ENCODE peak calls at places on chromosomes 11 and 22, in nine cellular contexts. H is progenitor cell of endocrine pancreas; L is astrocyte of the spinal cord; P is GM23338; O is heart right ventricle; G is CD4-positive, alpha-beta T cell; Q is A549; Z is fibroblast of the aortic adventitia; R is uterus. J is an unnamed sample.
A peak's percentile ranks its signal among the peaks of the same experiment; 100 is the strongest.

GRCh38 chr11:78037825-78038620 is 14.9 kb upstream of the KCTD14 start:
- DNase-seq in R (no peak), P (no peak), Z (no peak), G (no peak), L (no peak), O (no peak), Q (no peak), H (no peak), J (no peak)

GRCh38 chr11:118768715-118769114 is 22.2 kb downstream of the DDX6 start:
- DNase-seq in Z (no peak), Q (no peak), H (no peak), L (no peak), G (no peak), R (no peak), P (no peak), O (no peak), J (no peak)

GRCh38 chr11:68994161-68994890 is 13.5 kb upstream of the MRGPRD start:
- DNase-seq in Q (no peak), R (no peak), G (peak; percentile 27), H (no peak), L (no peak), Z (no peak), O (no peak), P (no peak), J (peak; percentile 7)

GRCh38 chr11:834371-835316 is 1.9 kb downstream of the CD151 start:
- DNase-seq in G (no peak), R (peak; percentile 76), L (peak; percentile 69), Z (peak; percentile 58), H (no peak), Q (peak; percentile 95), P (no peak), O (peak; percentile 82), J (no peak)

GRCh38 chr22:39941661-39942060 is 18.5 kb upstream of the TMA7B start:
- DNase-seq in L (no peak), G (no peak), R (no peak), P (no peak), Z (no peak), O (no peak), Q (no peak), H (no peak), J (no peak)

GRCh38 chr11:22089609-22090008 is 103.3 kb upstream of the ANO5 start:
- DNase-seq in Q (no peak), G (no peak), Z (no peak), O (no peak), P (no peak), R (no peak), L (no peak), H (no peak), J (no peak)

GRCh38 chr22:31646186-31647019 is 15.6 kb downstream of the PISD start:
- DNase-seq in Q (peak; percentile 59), R (no peak), H (no peak), L (peak; percentile 95), O (no peak), P (no peak), Z (peak; percentile 91), G (no peak), J (no peak)

GRCh38 chr11:26976389-26976788 is 17.5 kb upstream of the FIBIN start:
- DNase-seq in Q (no peak), L (peak; percentile 86), Z (peak; percentile 46), O (no peak), H (no peak), R (no peak), G (no peak), P (no peak), J (no peak)

GRCh38 chr11:43992834-43993637 is 50.6 kb downstream of the C11orf96 start:
- DNase-seq in P (no peak), R (no peak), L (no peak), Q (no peak), O (no peak), G (no peak), H (no peak), Z (peak; percentile 52), J (no peak)

GRCh38 chr11:114091791-114092397 is 32.4 kb downstream of the ZBTB16 start:
- DNase-seq in R (no peak), G (no peak), Z (no peak), H (peak; percentile 28), L (no peak), P (no peak), O (no peak), Q (no peak), J (no peak)

GRCh38 chr22:43792905-43793304 is 19.2 kb downstream of the EFCAB6 start:
- DNase-seq in Z (no peak), R (no peak), L (no peak), P (no peak), O (no peak), Q (no peak), G (no peak), H (no peak), J (no peak)

GRCh38 chr22:43800970-43801369 is 11.1 kb downstream of the EFCAB6 start:
- DNase-seq in L (no peak), P (no peak), Z (no peak), G (no peak), H (no peak), Q (no peak), O (no peak), R (no peak), J (no peak)

GRCh38 chr22:43795320-43795719 is 16.8 kb downstream of the EFCAB6 start:
- DNase-seq in Z (no peak), G (no peak), H (no peak), L (no peak), P (no peak), R (no peak), O (no peak), Q (no peak), J (no peak)

GRCh38 chr22:43798492-43798891 is 13.6 kb downstream of the EFCAB6 start:
- DNase-seq in R (no peak), Z (no peak), G (no peak), Q (no peak), P (no peak), L (no peak), H (no peak), O (no peak), J (no peak)

GRCh38 chr22:43796567-43796966 is 15.5 kb downstream of the EFCAB6 start:
- DNase-seq in Q (peak; percentile 36), O (no peak), Z (peak; percentile 88), H (no peak), P (peak; percentile 69), G (no peak), R (no peak), L (peak; percentile 29), J (no peak)
- TF ChIP-seq CTCF in Q (peak; percentile 42), O (peak; percentile 58), Z (peak; percentile 71), H (peak; percentile 48), P (peak; percentile 57), G (no peak), R (peak; percentile 45), L (peak; percentile 40), J (no peak)

GRCh38 chr11:93244018-93244417 is 46.2 kb upstream of the SLC36A4 start:
- DNase-seq in O (no peak), P (no peak), Q (no peak), L (no peak), G (no peak), Z (no peak), R (no peak), H (no peak), J (no peak)

GRCh38 chr11:93249437-93250210 is 51.8 kb upstream of the SLC36A4 start:
- DNase-seq in O (no peak), Z (no peak), P (no peak), H (no peak), Q (no peak), R (no peak), L (no peak), G (no peak), J (no peak)

GRCh38 chr11:93253111-93253510 is 55.3 kb upstream of the SLC36A4 start:
- DNase-seq in Q (no peak), P (no peak), Z (no peak), H (no peak), R (no peak), G (no peak), L (no peak), O (no peak), J (no peak)

GRCh38 chr11:93251922-93252321 is 54.1 kb upstream of the SLC36A4 start:
- DNase-seq in G (no peak), Q (no peak), R (no peak), L (no peak), H (no peak), O (no peak), Z (no peak), P (peak; percentile 16), J (no peak)

GRCh38 chr11:93248602-93249001 is 50.8 kb upstream of the SLC36A4 start:
- DNase-seq in G (no peak), Q (no peak), R (no peak), P (peak; percentile 27), O (no peak), L (no peak), H (no peak), Z (peak; percentile 15), J (no peak)
- TF ChIP-seq CTCF in G (no peak), Q (no peak), R (no peak), P (peak; percentile 58), O (no peak), L (peak; percentile 31), H (peak; percentile 27), Z (peak; percentile 32), J (no peak)

DNA sequence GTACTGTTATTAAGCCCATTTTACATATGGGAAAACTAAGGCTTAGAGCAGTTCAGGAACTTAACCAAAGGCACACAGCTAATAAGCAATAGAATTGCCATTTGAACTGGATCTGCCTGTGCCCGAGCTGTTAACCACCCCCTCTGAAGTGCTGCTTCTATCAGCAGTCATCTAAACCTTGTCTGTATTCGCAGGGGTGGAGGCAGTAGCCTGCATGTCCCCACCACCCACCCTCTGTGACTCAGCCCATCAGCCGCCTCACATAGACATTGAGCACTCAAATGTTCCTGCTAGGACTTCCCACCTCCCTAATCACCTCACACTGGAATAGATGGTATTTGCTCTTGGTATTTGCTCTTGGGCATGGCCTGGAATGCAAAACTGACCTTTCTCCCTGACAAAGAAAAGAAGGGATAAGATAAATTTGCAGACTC is 16.2 kb downstream of the DKK3 start:
- DNase-seq in H (no peak), G (no peak), P (no peak), O (no peak), Q (peak; percentile 64), R (no peak), L (peak; percentile 45), Z (no peak), J (no peak)
- TF ChIP-seq CTCF in H (no peak), G (no peak), P (no peak), O (no peak), Q (no peak), R (no peak), L (no peak), Z (no peak), J (no peak)

DNA sequence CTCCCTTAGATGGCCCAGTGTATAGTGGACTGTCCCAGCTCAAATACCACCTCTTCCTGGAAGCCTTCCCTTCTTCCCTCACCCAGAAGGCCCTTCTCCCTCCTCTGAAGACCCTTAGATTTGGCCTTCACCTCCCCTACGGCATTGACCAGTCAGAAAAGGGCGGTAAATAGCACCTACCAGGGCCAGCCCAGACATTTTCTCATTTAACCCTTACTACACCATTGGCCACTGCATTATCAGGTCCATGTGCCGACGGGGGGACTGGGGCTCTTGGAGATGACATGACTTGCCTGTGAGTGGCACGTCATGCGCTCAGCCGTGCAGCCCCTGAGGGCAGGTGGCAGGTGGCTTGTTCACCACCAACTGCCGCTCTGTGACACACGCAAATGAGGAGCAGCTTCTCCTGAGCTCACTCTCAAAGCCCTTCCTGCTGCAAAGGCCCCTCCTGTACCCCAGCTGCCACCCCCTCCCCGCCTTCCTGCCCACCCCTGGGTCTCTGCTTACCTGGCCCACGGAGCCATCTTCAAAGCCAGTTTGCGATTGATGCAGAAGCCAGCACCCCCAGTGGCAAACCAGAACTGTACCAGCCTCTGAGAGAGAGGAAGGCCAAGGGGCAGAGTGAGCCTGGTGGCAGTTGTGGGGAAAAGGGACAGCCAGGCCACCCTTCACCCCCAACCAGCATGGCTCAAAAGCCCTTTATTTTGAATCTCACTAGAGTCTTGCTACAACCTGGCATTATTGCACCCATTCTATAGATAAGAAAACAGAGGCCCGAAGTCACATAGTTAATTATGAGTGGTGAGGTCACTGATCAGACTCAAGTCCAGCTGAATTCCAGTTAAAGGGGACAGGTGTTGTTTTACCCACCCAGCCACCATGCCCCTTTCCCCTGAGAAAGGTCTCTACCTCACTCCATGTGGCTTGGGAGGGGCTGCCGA is 9.5 kb downstream of the MFNG start:
- DNase-seq in P (no peak), R (no peak), O (no peak), Z (no peak), G (no peak), Q (no peak), H (no peak), L (no peak), J (no peak)
- TF ChIP-seq CTCF in P (no peak), R (no peak), O (no peak), Z (no peak), G (no peak), Q (no peak), H (no peak), L (no peak), J (no peak)